ENCODE peak calls at places on chromosomes 11 and 22, in five cellular contexts. W is posterior cingulate gyrus; L is type B pancreatic cell; X is AG09319; M is activated CD8-positive, alpha-beta memory T cell treated with anti-CD3 and anti-CD28 coated beads, Interleukin-2, amount 50 U/mL, for 4 hours. I is an unnamed sample.

GRCh38 chr22:45211848-45212247 is 28.8 kb downstream of the KIAA0930 start:
- DNase-seq in X (no peak), L (no peak), W (no peak), M (no peak), I (no peak)

GRCh38 chr11:12693485-12694181 is 19.4 kb downstream of the TEAD1 start:
- DNase-seq in L (no peak), W (no peak), X (peak), M (no peak), I (peak)

GRCh38 chr11:93939084-93939780 is 81.9 kb upstream of the HEPHL1 start:
- DNase-seq in M (no peak), L (no peak), W (no peak), X (no peak), I (no peak)

GRCh38 chr11:21133722-21134121 is 464.3 kb downstream of the NELL1 start:
- DNase-seq in L (no peak), W (no peak), X (no peak), M (no peak), I (no peak)

GRCh38 chr22:48208894-48209293 is 1446.4 kb downstream of the TBC1D22A start:
- DNase-seq in W (no peak), M (no peak), L (peak), X (no peak), I (no peak)

GRCh38 chr11:112590778-112591177 is 330.1 kb upstream of the PLET1 start:
- DNase-seq in W (no peak), X (no peak), M (no peak), L (no peak), I (no peak)

GRCh38 chr11:102287963-102288744 is 29.1 kb upstream of the BIRC3 start:
- DNase-seq in M (no peak), X (no peak), W (no peak), L (no peak), I (peak)

GRCh38 chr11:59614277-59615131 is 1.1 kb downstream of the OSBP start:
- DNase-seq in M (no peak), X (no peak), W (no peak), L (no peak), I (peak)

GRCh38 chr11:60950933-60951610 is 904 bp downstream of the SLC15A3 start:
- DNase-seq in X (no peak), L (no peak), M (no peak), W (no peak), I (peak)

GRCh38 chr11:57160665-57161064 is 21.1 kb upstream of the LRRC55 start:
- DNase-seq in X (no peak), L (no peak), W (no peak), M (no peak), I (no peak)

GRCh38 chr22:50004923-50005322 is 7.6 kb downstream of the IL17REL start:
- DNase-seq in X (no peak), W (no peak), L (no peak), M (no peak), I (no peak)

GRCh38 chr11:124174001-124174400 is 9.1 kb upstream of the OR10D3 start:
- DNase-seq in M (no peak), X (peak), W (no peak), L (no peak), I (no peak)

GRCh38 chr22:29799217-29799680 is 32.1 kb downstream of the UQCR10 start:
- DNase-seq in L (no peak), W (peak), M (no peak), X (peak), I (no peak)

GRCh38 chr11:118917488-118918127 is 8.1 kb downstream of the BCL9L start:
- DNase-seq in L (no peak), X (peak), M (peak), W (no peak), I (no peak)

GRCh38 chr11:106424111-106424510 is 346.6 kb downstream of the AASDHPPT start:
- DNase-seq in W (no peak), L (no peak), X (peak), M (no peak), I (no peak)

GRCh38 chr11:15199693-15200092 is 85.0 kb downstream of the INSC start:
- DNase-seq in W (no peak), L (no peak), X (no peak), M (no peak), I (no peak)

GRCh38 chr22:36461665-36462474 is 19.6 kb downstream of the TXN2 start:
- DNase-seq in L (no peak), W (no peak), X (no peak), M (no peak), I (no peak)

GRCh38 chr11:5476184-5476819 is 12.2 kb upstream of the OR52D1 start:
- DNase-seq in W (no peak), M (peak), L (no peak), X (peak), I (peak)

GRCh38 chr22:41827671-41828070 is 5.2 kb upstream of the SREBF2 start:
- DNase-seq in M (no peak), X (no peak), L (no peak), W (no peak), I (no peak)

GRCh38 chr22:24503137-24503850 is 8.2 kb downstream of the UPB1 start:
- DNase-seq in X (no peak), L (no peak), W (no peak), M (peak), I (peak)

GRCh38 chr11:106421673-106422292 is 344.3 kb downstream of the AASDHPPT start:
- DNase-seq in M (no peak), W (no peak), L (no peak), X (no peak), I (no peak)

GRCh38 chr11:79439430-79439892 is 1.4 kb downstream of the TENM4 start:
- DNase-seq in X (no peak), W (no peak), M (no peak), L (no peak), I (no peak)

GRCh38 chr22:27331526-27332281 is 469.9 kb downstream of the MN1 start:
- DNase-seq in X (no peak), W (peak), L (peak), M (no peak), I (no peak)

GRCh38 chr11:35145249-35145648 is 6.3 kb downstream of the CD44 start:
- DNase-seq in L (no peak), X (no peak), W (no peak), M (no peak), I (peak)

GRCh38 chr11:3074912-3075589 is 17.8 kb upstream of the CARS1 start:
- DNase-seq in M (no peak), L (no peak), W (no peak), X (no peak), I (no peak)

GRCh38 chr22:36211237-36211881 is 9.8 kb upstream of the APOL4 start:
- DNase-seq in L (no peak), M (no peak), X (no peak), W (no peak), I (peak)

GRCh38 chr11:27456140-27456801 is 16.3 kb downstream of the LGR4 start:
- DNase-seq in M (no peak), L (no peak), W (no peak), X (no peak), I (no peak)

GRCh38 chr22:44931766-44932165 is 78.0 kb downstream of the PHF21B start:
- DNase-seq in M (no peak), X (no peak), W (no peak), L (no peak), I (no peak)

GRCh38 chr11:67367014-67367835 is 6.2 kb downstream of the CLCF1 start:
- DNase-seq in W (no peak), M (no peak), L (no peak), X (no peak), I (no peak)

I was measured in GM12865.